ENCODE peak calls at places on chromosomes 7 and 10, in ten cellular contexts. One of them, this sample, is unnamed.
A peak's percentile ranks its signal among the peaks of the same experiment; 100 is the strongest.

GRCh38 chr7:32218741-32219283 is 148.6 kb upstream of the PDE1C start:
- DNase-seq in cerebellar nuclear complex: no peak
- DNase-seq in suprapubic skin: no peak
- DNase-seq in HuH-7.5: no peak
- DNase-seq in foreskin fibroblast: no peak
- DNase-seq in stimulated activated CD4-positive, alpha-beta T cell treated with anti-CD3 and anti-CD28 coated beads, Interleukin-1b, Interleukin-23, amount 100 ng/mL, for 1 hour: no peak
- DNase-seq in activated T-helper 1 cell treated with anti-CD3 and anti-CD28 coated beads, Interleukin-2, amount 50 U/mL, for 16 hours: no peak
- DNase-seq in activated CD8-positive, alpha-beta memory T cell treated with anti-CD3 and anti-CD28 coated beads for 4 hours: no peak
- DNase-seq in Calu3: no peak
- DNase-seq in T1000: no peak
- DNase-seq in this sample: no peak

GRCh38 chr7:2663121-2663886 is 24.7 kb upstream of the AMZ1 start:
- DNase-seq in cerebellar nuclear complex: no peak
- DNase-seq in suprapubic skin: no peak
- DNase-seq in HuH-7.5: no peak
- DNase-seq in foreskin fibroblast: no peak
- DNase-seq in stimulated activated CD4-positive, alpha-beta T cell treated with anti-CD3 and anti-CD28 coated beads, Interleukin-1b, Interleukin-23, amount 100 ng/mL, for 1 hour: no peak
- DNase-seq in activated T-helper 1 cell treated with anti-CD3 and anti-CD28 coated beads, Interleukin-2, amount 50 U/mL, for 16 hours: no peak
- DNase-seq in activated CD8-positive, alpha-beta memory T cell treated with anti-CD3 and anti-CD28 coated beads for 4 hours: no peak
- DNase-seq in Calu3: no peak
- DNase-seq in T1000: no peak
- DNase-seq in this sample: peak; percentile 67

GRCh38 chr10:43576062-43576461 is 1.6 kb upstream of the ZNF239 start:
- DNase-seq in cerebellar nuclear complex: no peak
- DNase-seq in suprapubic skin: no peak
- DNase-seq in HuH-7.5: no peak
- DNase-seq in foreskin fibroblast: no peak
- DNase-seq in stimulated activated CD4-positive, alpha-beta T cell treated with anti-CD3 and anti-CD28 coated beads, Interleukin-1b, Interleukin-23, amount 100 ng/mL, for 1 hour: no peak
- DNase-seq in activated T-helper 1 cell treated with anti-CD3 and anti-CD28 coated beads, Interleukin-2, amount 50 U/mL, for 16 hours: no peak
- DNase-seq in activated CD8-positive, alpha-beta memory T cell treated with anti-CD3 and anti-CD28 coated beads for 4 hours: no peak
- DNase-seq in Calu3: no peak
- DNase-seq in T1000: no peak
- DNase-seq in this sample: no peak

GRCh38 chr7:89887489-89887888 is 266.8 kb upstream of the STEAP1 start:
- DNase-seq in cerebellar nuclear complex: no peak
- DNase-seq in suprapubic skin: no peak
- DNase-seq in HuH-7.5: no peak
- DNase-seq in foreskin fibroblast: peak; percentile 2
- DNase-seq in stimulated activated CD4-positive, alpha-beta T cell treated with anti-CD3 and anti-CD28 coated beads, Interleukin-1b, Interleukin-23, amount 100 ng/mL, for 1 hour: no peak
- DNase-seq in activated T-helper 1 cell treated with anti-CD3 and anti-CD28 coated beads, Interleukin-2, amount 50 U/mL, for 16 hours: no peak
- DNase-seq in activated CD8-positive, alpha-beta memory T cell treated with anti-CD3 and anti-CD28 coated beads for 4 hours: no peak
- DNase-seq in Calu3: no peak
- DNase-seq in T1000: no peak
- DNase-seq in this sample: no peak

GRCh38 chr10:15461353-15462108 is 90.4 kb upstream of the FAM171A1 start:
- DNase-seq in cerebellar nuclear complex: no peak
- DNase-seq in suprapubic skin: no peak
- DNase-seq in HuH-7.5: no peak
- DNase-seq in foreskin fibroblast: peak; percentile 94
- DNase-seq in stimulated activated CD4-positive, alpha-beta T cell treated with anti-CD3 and anti-CD28 coated beads, Interleukin-1b, Interleukin-23, amount 100 ng/mL, for 1 hour: no peak
- DNase-seq in activated T-helper 1 cell treated with anti-CD3 and anti-CD28 coated beads, Interleukin-2, amount 50 U/mL, for 16 hours: no peak
- DNase-seq in activated CD8-positive, alpha-beta memory T cell treated with anti-CD3 and anti-CD28 coated beads for 4 hours: no peak
- DNase-seq in Calu3: peak; percentile 27
- DNase-seq in T1000: peak; percentile 99
- DNase-seq in this sample: peak; percentile 48

GRCh38 chr10:598415-599170 is 90.9 kb downstream of the DIP2C start:
- DNase-seq in cerebellar nuclear complex: no peak
- DNase-seq in suprapubic skin: no peak
- DNase-seq in HuH-7.5: no peak
- DNase-seq in foreskin fibroblast: peak; percentile 90
- DNase-seq in stimulated activated CD4-positive, alpha-beta T cell treated with anti-CD3 and anti-CD28 coated beads, Interleukin-1b, Interleukin-23, amount 100 ng/mL, for 1 hour: no peak
- DNase-seq in activated T-helper 1 cell treated with anti-CD3 and anti-CD28 coated beads, Interleukin-2, amount 50 U/mL, for 16 hours: no peak
- DNase-seq in activated CD8-positive, alpha-beta memory T cell treated with anti-CD3 and anti-CD28 coated beads for 4 hours: no peak
- DNase-seq in Calu3: no peak
- DNase-seq in T1000: peak; percentile 29
- DNase-seq in this sample: no peak

GRCh38 chr10:133318494-133319127 is 9.9 kb downstream of the ZNF511 start:
- DNase-seq in cerebellar nuclear complex: no peak
- DNase-seq in suprapubic skin: no peak
- DNase-seq in HuH-7.5: peak; percentile 76
- DNase-seq in foreskin fibroblast: peak; percentile 84
- DNase-seq in stimulated activated CD4-positive, alpha-beta T cell treated with anti-CD3 and anti-CD28 coated beads, Interleukin-1b, Interleukin-23, amount 100 ng/mL, for 1 hour: no peak
- DNase-seq in activated T-helper 1 cell treated with anti-CD3 and anti-CD28 coated beads, Interleukin-2, amount 50 U/mL, for 16 hours: peak; percentile 54
- DNase-seq in activated CD8-positive, alpha-beta memory T cell treated with anti-CD3 and anti-CD28 coated beads for 4 hours: peak; percentile 22
- DNase-seq in Calu3: peak; percentile 67
- DNase-seq in T1000: peak; percentile 55
- DNase-seq in this sample: peak; percentile 74

GRCh38 chr10:30671011-30671616 is 41.6 kb upstream of the LYZL2 start:
- DNase-seq in cerebellar nuclear complex: no peak
- DNase-seq in suprapubic skin: no peak
- DNase-seq in HuH-7.5: peak; percentile 19
- DNase-seq in foreskin fibroblast: peak; percentile 89
- DNase-seq in stimulated activated CD4-positive, alpha-beta T cell treated with anti-CD3 and anti-CD28 coated beads, Interleukin-1b, Interleukin-23, amount 100 ng/mL, for 1 hour: no peak
- DNase-seq in activated T-helper 1 cell treated with anti-CD3 and anti-CD28 coated beads, Interleukin-2, amount 50 U/mL, for 16 hours: no peak
- DNase-seq in activated CD8-positive, alpha-beta memory T cell treated with anti-CD3 and anti-CD28 coated beads for 4 hours: no peak
- DNase-seq in Calu3: peak; percentile 54
- DNase-seq in T1000: peak; percentile 19
- DNase-seq in this sample: peak; percentile 88

GRCh38 chr7:1454471-1455065 is 4.7 kb downstream of the MICALL2 start:
- DNase-seq in cerebellar nuclear complex: no peak
- DNase-seq in suprapubic skin: no peak
- DNase-seq in HuH-7.5: no peak
- DNase-seq in foreskin fibroblast: no peak
- DNase-seq in stimulated activated CD4-positive, alpha-beta T cell treated with anti-CD3 and anti-CD28 coated beads, Interleukin-1b, Interleukin-23, amount 100 ng/mL, for 1 hour: no peak
- DNase-seq in activated T-helper 1 cell treated with anti-CD3 and anti-CD28 coated beads, Interleukin-2, amount 50 U/mL, for 16 hours: no peak
- DNase-seq in activated CD8-positive, alpha-beta memory T cell treated with anti-CD3 and anti-CD28 coated beads for 4 hours: no peak
- DNase-seq in Calu3: peak; percentile 67
- DNase-seq in T1000: no peak
- DNase-seq in this sample: peak; percentile 28

GRCh38 chr10:59099536-59099935 is 76.9 kb upstream of the PHYHIPL start:
- DNase-seq in cerebellar nuclear complex: no peak
- DNase-seq in suprapubic skin: no peak
- DNase-seq in HuH-7.5: no peak
- DNase-seq in foreskin fibroblast: peak; percentile 69
- DNase-seq in stimulated activated CD4-positive, alpha-beta T cell treated with anti-CD3 and anti-CD28 coated beads, Interleukin-1b, Interleukin-23, amount 100 ng/mL, for 1 hour: no peak
- DNase-seq in activated T-helper 1 cell treated with anti-CD3 and anti-CD28 coated beads, Interleukin-2, amount 50 U/mL, for 16 hours: no peak
- DNase-seq in activated CD8-positive, alpha-beta memory T cell treated with anti-CD3 and anti-CD28 coated beads for 4 hours: no peak
- DNase-seq in Calu3: no peak
- DNase-seq in T1000: no peak
- DNase-seq in this sample: no peak

GRCh38 chr7:68246189-68246633 is 1249.6 kb downstream of the TYW1 start:
- DNase-seq in cerebellar nuclear complex: no peak
- DNase-seq in suprapubic skin: no peak
- DNase-seq in HuH-7.5: no peak
- DNase-seq in foreskin fibroblast: no peak
- DNase-seq in stimulated activated CD4-positive, alpha-beta T cell treated with anti-CD3 and anti-CD28 coated beads, Interleukin-1b, Interleukin-23, amount 100 ng/mL, for 1 hour: no peak
- DNase-seq in activated T-helper 1 cell treated with anti-CD3 and anti-CD28 coated beads, Interleukin-2, amount 50 U/mL, for 16 hours: no peak
- DNase-seq in activated CD8-positive, alpha-beta memory T cell treated with anti-CD3 and anti-CD28 coated beads for 4 hours: no peak
- DNase-seq in Calu3: no peak
- DNase-seq in T1000: peak; percentile 59
- DNase-seq in this sample: no peak

GRCh38 chr7:158023563-158024350 is 563.9 kb downstream of the PTPRN2 start:
- DNase-seq in cerebellar nuclear complex: no peak
- DNase-seq in suprapubic skin: peak; percentile 47
- DNase-seq in HuH-7.5: no peak
- DNase-seq in foreskin fibroblast: no peak
- DNase-seq in stimulated activated CD4-positive, alpha-beta T cell treated with anti-CD3 and anti-CD28 coated beads, Interleukin-1b, Interleukin-23, amount 100 ng/mL, for 1 hour: no peak
- DNase-seq in activated T-helper 1 cell treated with anti-CD3 and anti-CD28 coated beads, Interleukin-2, amount 50 U/mL, for 16 hours: no peak
- DNase-seq in activated CD8-positive, alpha-beta memory T cell treated with anti-CD3 and anti-CD28 coated beads for 4 hours: no peak
- DNase-seq in Calu3: no peak
- DNase-seq in T1000: no peak
- DNase-seq in this sample: no peak

GRCh38 chr10:103040424-103040823 is 122.3 kb downstream of the CNNM2 start:
- DNase-seq in cerebellar nuclear complex: no peak
- DNase-seq in suprapubic skin: no peak
- DNase-seq in HuH-7.5: no peak
- DNase-seq in foreskin fibroblast: peak; percentile 41
- DNase-seq in stimulated activated CD4-positive, alpha-beta T cell treated with anti-CD3 and anti-CD28 coated beads, Interleukin-1b, Interleukin-23, amount 100 ng/mL, for 1 hour: no peak
- DNase-seq in activated T-helper 1 cell treated with anti-CD3 and anti-CD28 coated beads, Interleukin-2, amount 50 U/mL, for 16 hours: no peak
- DNase-seq in activated CD8-positive, alpha-beta memory T cell treated with anti-CD3 and anti-CD28 coated beads for 4 hours: no peak
- DNase-seq in Calu3: no peak
- DNase-seq in T1000: no peak
- DNase-seq in this sample: no peak

GRCh38 chr7:2546776-2547586 is 8.3 kb downstream of the BRAT1 start:
- DNase-seq in cerebellar nuclear complex: no peak
- DNase-seq in suprapubic skin: no peak
- DNase-seq in HuH-7.5: no peak
- DNase-seq in foreskin fibroblast: no peak
- DNase-seq in stimulated activated CD4-positive, alpha-beta T cell treated with anti-CD3 and anti-CD28 coated beads, Interleukin-1b, Interleukin-23, amount 100 ng/mL, for 1 hour: no peak
- DNase-seq in activated T-helper 1 cell treated with anti-CD3 and anti-CD28 coated beads, Interleukin-2, amount 50 U/mL, for 16 hours: no peak
- DNase-seq in activated CD8-positive, alpha-beta memory T cell treated with anti-CD3 and anti-CD28 coated beads for 4 hours: no peak
- DNase-seq in Calu3: no peak
- DNase-seq in T1000: no peak
- DNase-seq in this sample: no peak

GRCh38 chr7:25068814-25069213 is 56.2 kb downstream of the CYCS start:
- DNase-seq in cerebellar nuclear complex: no peak
- DNase-seq in suprapubic skin: no peak
- DNase-seq in HuH-7.5: no peak
- DNase-seq in foreskin fibroblast: peak; percentile 25
- DNase-seq in stimulated activated CD4-positive, alpha-beta T cell treated with anti-CD3 and anti-CD28 coated beads, Interleukin-1b, Interleukin-23, amount 100 ng/mL, for 1 hour: no peak
- DNase-seq in activated T-helper 1 cell treated with anti-CD3 and anti-CD28 coated beads, Interleukin-2, amount 50 U/mL, for 16 hours: no peak
- DNase-seq in activated CD8-positive, alpha-beta memory T cell treated with anti-CD3 and anti-CD28 coated beads for 4 hours: no peak
- DNase-seq in Calu3: no peak
- DNase-seq in T1000: no peak
- DNase-seq in this sample: no peak

GRCh38 chr7:68929712-68930395 is 668.4 kb upstream of the AUTS2 start:
- DNase-seq in cerebellar nuclear complex: no peak
- DNase-seq in suprapubic skin: no peak
- DNase-seq in HuH-7.5: no peak
- DNase-seq in foreskin fibroblast: no peak
- DNase-seq in stimulated activated CD4-positive, alpha-beta T cell treated with anti-CD3 and anti-CD28 coated beads, Interleukin-1b, Interleukin-23, amount 100 ng/mL, for 1 hour: no peak
- DNase-seq in activated T-helper 1 cell treated with anti-CD3 and anti-CD28 coated beads, Interleukin-2, amount 50 U/mL, for 16 hours: no peak
- DNase-seq in activated CD8-positive, alpha-beta memory T cell treated with anti-CD3 and anti-CD28 coated beads for 4 hours: no peak
- DNase-seq in Calu3: no peak
- DNase-seq in T1000: peak; percentile 11
- DNase-seq in this sample: no peak

GRCh38 chr10:78540355-78541076 is 506.9 kb downstream of the RPS24 start:
- DNase-seq in cerebellar nuclear complex: no peak
- DNase-seq in suprapubic skin: peak; percentile 13
- DNase-seq in HuH-7.5: no peak
- DNase-seq in foreskin fibroblast: peak; percentile 23
- DNase-seq in stimulated activated CD4-positive, alpha-beta T cell treated with anti-CD3 and anti-CD28 coated beads, Interleukin-1b, Interleukin-23, amount 100 ng/mL, for 1 hour: no peak
- DNase-seq in activated T-helper 1 cell treated with anti-CD3 and anti-CD28 coated beads, Interleukin-2, amount 50 U/mL, for 16 hours: no peak
- DNase-seq in activated CD8-positive, alpha-beta memory T cell treated with anti-CD3 and anti-CD28 coated beads for 4 hours: no peak
- DNase-seq in Calu3: no peak
- DNase-seq in T1000: no peak
- DNase-seq in this sample: no peak

GRCh38 chr10:92688927-92689662 is 660 bp upstream of the HHEX start:
- DNase-seq in cerebellar nuclear complex: no peak
- DNase-seq in suprapubic skin: no peak
- DNase-seq in HuH-7.5: no peak
- DNase-seq in foreskin fibroblast: peak; percentile 53
- DNase-seq in stimulated activated CD4-positive, alpha-beta T cell treated with anti-CD3 and anti-CD28 coated beads, Interleukin-1b, Interleukin-23, amount 100 ng/mL, for 1 hour: no peak
- DNase-seq in activated T-helper 1 cell treated with anti-CD3 and anti-CD28 coated beads, Interleukin-2, amount 50 U/mL, for 16 hours: no peak
- DNase-seq in activated CD8-positive, alpha-beta memory T cell treated with anti-CD3 and anti-CD28 coated beads for 4 hours: no peak
- DNase-seq in Calu3: no peak
- DNase-seq in T1000: no peak
- DNase-seq in this sample: peak; percentile 71

GRCh38 chr10:28580825-28581224 is 47.9 kb downstream of the WAC start:
- DNase-seq in cerebellar nuclear complex: no peak
- DNase-seq in suprapubic skin: no peak
- DNase-seq in HuH-7.5: no peak
- DNase-seq in foreskin fibroblast: no peak
- DNase-seq in stimulated activated CD4-positive, alpha-beta T cell treated with anti-CD3 and anti-CD28 coated beads, Interleukin-1b, Interleukin-23, amount 100 ng/mL, for 1 hour: no peak
- DNase-seq in activated T-helper 1 cell treated with anti-CD3 and anti-CD28 coated beads, Interleukin-2, amount 50 U/mL, for 16 hours: no peak
- DNase-seq in activated CD8-positive, alpha-beta memory T cell treated with anti-CD3 and anti-CD28 coated beads for 4 hours: no peak
- DNase-seq in Calu3: no peak
- DNase-seq in T1000: no peak
- DNase-seq in this sample: no peak

GRCh38 chr7:41758321-41758720 is 55.4 kb upstream of the INHBA start:
- DNase-seq in cerebellar nuclear complex: no peak
- DNase-seq in suprapubic skin: no peak
- DNase-seq in HuH-7.5: no peak
- DNase-seq in foreskin fibroblast: no peak
- DNase-seq in stimulated activated CD4-positive, alpha-beta T cell treated with anti-CD3 and anti-CD28 coated beads, Interleukin-1b, Interleukin-23, amount 100 ng/mL, for 1 hour: no peak
- DNase-seq in activated T-helper 1 cell treated with anti-CD3 and anti-CD28 coated beads, Interleukin-2, amount 50 U/mL, for 16 hours: no peak
- DNase-seq in activated CD8-positive, alpha-beta memory T cell treated with anti-CD3 and anti-CD28 coated beads for 4 hours: no peak
- DNase-seq in Calu3: no peak
- DNase-seq in T1000: no peak
- DNase-seq in this sample: no peak

GRCh38 chr10:21497177-21497807 is 28.2 kb downstream of the SKIDA1 start:
- DNase-seq in cerebellar nuclear complex: no peak
- DNase-seq in suprapubic skin: peak; percentile 96
- DNase-seq in HuH-7.5: peak; percentile 94
- DNase-seq in foreskin fibroblast: peak; percentile 97
- DNase-seq in stimulated activated CD4-positive, alpha-beta T cell treated with anti-CD3 and anti-CD28 coated beads, Interleukin-1b, Interleukin-23, amount 100 ng/mL, for 1 hour: no peak
- DNase-seq in activated T-helper 1 cell treated with anti-CD3 and anti-CD28 coated beads, Interleukin-2, amount 50 U/mL, for 16 hours: no peak
- DNase-seq in activated CD8-positive, alpha-beta memory T cell treated with anti-CD3 and anti-CD28 coated beads for 4 hours: no peak
- DNase-seq in Calu3: peak; percentile 97
- DNase-seq in T1000: peak; percentile 100
- DNase-seq in this sample: peak; percentile 90

GRCh38 chr7:73387908-73388414 is 45.6 kb upstream of the FZD9 start:
- DNase-seq in cerebellar nuclear complex: no peak
- DNase-seq in suprapubic skin: no peak
- DNase-seq in HuH-7.5: no peak
- DNase-seq in foreskin fibroblast: no peak
- DNase-seq in stimulated activated CD4-positive, alpha-beta T cell treated with anti-CD3 and anti-CD28 coated beads, Interleukin-1b, Interleukin-23, amount 100 ng/mL, for 1 hour: no peak
- DNase-seq in activated T-helper 1 cell treated with anti-CD3 and anti-CD28 coated beads, Interleukin-2, amount 50 U/mL, for 16 hours: no peak
- DNase-seq in activated CD8-positive, alpha-beta memory T cell treated with anti-CD3 and anti-CD28 coated beads for 4 hours: no peak
- DNase-seq in Calu3: no peak
- DNase-seq in T1000: no peak
- DNase-seq in this sample: no peak

GRCh38 chr7:21357146-21358097 is 70.5 kb upstream of the SP4 start:
- DNase-seq in cerebellar nuclear complex: no peak
- DNase-seq in suprapubic skin: no peak
- DNase-seq in HuH-7.5: no peak
- DNase-seq in foreskin fibroblast: no peak
- DNase-seq in stimulated activated CD4-positive, alpha-beta T cell treated with anti-CD3 and anti-CD28 coated beads, Interleukin-1b, Interleukin-23, amount 100 ng/mL, for 1 hour: no peak
- DNase-seq in activated T-helper 1 cell treated with anti-CD3 and anti-CD28 coated beads, Interleukin-2, amount 50 U/mL, for 16 hours: no peak
- DNase-seq in activated CD8-positive, alpha-beta memory T cell treated with anti-CD3 and anti-CD28 coated beads for 4 hours: no peak
- DNase-seq in Calu3: no peak
- DNase-seq in T1000: no peak
- DNase-seq in this sample: no peak

GRCh38 chr10:127992376-127992775 is 85.5 kb downstream of the PTPRE start:
- DNase-seq in cerebellar nuclear complex: no peak
- DNase-seq in suprapubic skin: no peak
- DNase-seq in HuH-7.5: no peak
- DNase-seq in foreskin fibroblast: no peak
- DNase-seq in stimulated activated CD4-positive, alpha-beta T cell treated with anti-CD3 and anti-CD28 coated beads, Interleukin-1b, Interleukin-23, amount 100 ng/mL, for 1 hour: no peak
- DNase-seq in activated T-helper 1 cell treated with anti-CD3 and anti-CD28 coated beads, Interleukin-2, amount 50 U/mL, for 16 hours: no peak
- DNase-seq in activated CD8-positive, alpha-beta memory T cell treated with anti-CD3 and anti-CD28 coated beads for 4 hours: no peak
- DNase-seq in Calu3: no peak
- DNase-seq in T1000: no peak
- DNase-seq in this sample: no peak

GRCh38 chr7:150983893-150984368 is 5.8 kb upstream of the KCNH2 start:
- DNase-seq in cerebellar nuclear complex: no peak
- DNase-seq in suprapubic skin: no peak
- DNase-seq in HuH-7.5: peak; percentile 62
- DNase-seq in foreskin fibroblast: peak; percentile 60
- DNase-seq in stimulated activated CD4-positive, alpha-beta T cell treated with anti-CD3 and anti-CD28 coated beads, Interleukin-1b, Interleukin-23, amount 100 ng/mL, for 1 hour: no peak
- DNase-seq in activated T-helper 1 cell treated with anti-CD3 and anti-CD28 coated beads, Interleukin-2, amount 50 U/mL, for 16 hours: no peak
- DNase-seq in activated CD8-positive, alpha-beta memory T cell treated with anti-CD3 and anti-CD28 coated beads for 4 hours: no peak
- DNase-seq in Calu3: peak; percentile 46
- DNase-seq in T1000: no peak
- DNase-seq in this sample: peak; percentile 70

GRCh38 chr10:99536400-99537254 is 3.9 kb downstream of the NKX2-3 start:
- DNase-seq in cerebellar nuclear complex: no peak
- DNase-seq in suprapubic skin: no peak
- DNase-seq in HuH-7.5: no peak
- DNase-seq in foreskin fibroblast: no peak
- DNase-seq in stimulated activated CD4-positive, alpha-beta T cell treated with anti-CD3 and anti-CD28 coated beads, Interleukin-1b, Interleukin-23, amount 100 ng/mL, for 1 hour: no peak
- DNase-seq in activated T-helper 1 cell treated with anti-CD3 and anti-CD28 coated beads, Interleukin-2, amount 50 U/mL, for 16 hours: no peak
- DNase-seq in activated CD8-positive, alpha-beta memory T cell treated with anti-CD3 and anti-CD28 coated beads for 4 hours: no peak
- DNase-seq in Calu3: peak; percentile 19
- DNase-seq in T1000: no peak
- DNase-seq in this sample: no peak

GRCh38 chr10:32957341-32958084 is 517 bp downstream of the ITGB1 start:
- DNase-seq in cerebellar nuclear complex: no peak
- DNase-seq in suprapubic skin: peak; percentile 88
- DNase-seq in HuH-7.5: peak; percentile 47
- DNase-seq in foreskin fibroblast: no peak
- DNase-seq in stimulated activated CD4-positive, alpha-beta T cell treated with anti-CD3 and anti-CD28 coated beads, Interleukin-1b, Interleukin-23, amount 100 ng/mL, for 1 hour: no peak
- DNase-seq in activated T-helper 1 cell treated with anti-CD3 and anti-CD28 coated beads, Interleukin-2, amount 50 U/mL, for 16 hours: peak; percentile 30
- DNase-seq in activated CD8-positive, alpha-beta memory T cell treated with anti-CD3 and anti-CD28 coated beads for 4 hours: no peak
- DNase-seq in Calu3: peak; percentile 74
- DNase-seq in T1000: peak; percentile 16
- DNase-seq in this sample: peak; percentile 56

GRCh38 chr10:124611738-124612137 is 132.4 kb downstream of the FAM53B start:
- DNase-seq in cerebellar nuclear complex: no peak
- DNase-seq in suprapubic skin: no peak
- DNase-seq in HuH-7.5: no peak
- DNase-seq in foreskin fibroblast: no peak
- DNase-seq in stimulated activated CD4-positive, alpha-beta T cell treated with anti-CD3 and anti-CD28 coated beads, Interleukin-1b, Interleukin-23, amount 100 ng/mL, for 1 hour: no peak
- DNase-seq in activated T-helper 1 cell treated with anti-CD3 and anti-CD28 coated beads, Interleukin-2, amount 50 U/mL, for 16 hours: no peak
- DNase-seq in activated CD8-positive, alpha-beta memory T cell treated with anti-CD3 and anti-CD28 coated beads for 4 hours: peak; percentile 19
- DNase-seq in Calu3: no peak
- DNase-seq in T1000: no peak
- DNase-seq in this sample: no peak